ENCODE peak calls at places on chromosomes 7 and 10, in six cellular contexts. E is osteoblast, K is thoracic aorta, F is heart right ventricle, L is tibial nerve, Z is AG04450. X is an unnamed sample.

GRCh38 chr7:136303162-136303561 is 326.0 kb upstream of the MTPN start:
- DNase-seq in L (no peak), E (no peak), K (no peak), Z (no peak), F (no peak), X (no peak)

GRCh38 chr10:118692911-118693310 is 61.9 kb downstream of the CACUL1 start:
- DNase-seq in Z (peak), K (no peak), E (peak), F (no peak), L (no peak), X (no peak)

GRCh38 chr10:124624456-124624855 is 119.7 kb downstream of the FAM53B start:
- DNase-seq in K (no peak), L (no peak), E (no peak), Z (no peak), F (peak), X (no peak)

GRCh38 chr10:123800299-123800698 is 91.3 kb downstream of the CPXM2 start:
- DNase-seq in L (no peak), K (peak), E (no peak), F (no peak), Z (no peak), X (no peak)

GRCh38 chr10:59177031-59177861 is 803 bp downstream of the PHYHIPL start:
- DNase-seq in F (no peak), L (no peak), E (peak), K (no peak), Z (peak), X (peak)

GRCh38 chr7:47568569-47568968 is 13.3 kb downstream of the TNS3 start:
- DNase-seq in Z (no peak), E (no peak), F (no peak), K (no peak), L (peak), X (peak)

GRCh38 chr10:105644978-105645377 is 1003.9 kb downstream of the SORCS3 start:
- DNase-seq in L (no peak), Z (no peak), K (no peak), F (no peak), E (no peak), X (no peak)

GRCh38 chr7:107850221-107850620 is 40.8 kb upstream of the DLD start:
- DNase-seq in L (no peak), Z (no peak), E (no peak), F (no peak), K (no peak), X (no peak)

GRCh38 chr10:1434912-1435692 is 302.2 kb downstream of the ADARB2 start:
- DNase-seq in L (no peak), K (no peak), Z (no peak), F (no peak), E (no peak), X (no peak)

GRCh38 chr10:34102237-34102673 is 712.8 kb downstream of the PARD3 start:
- DNase-seq in E (peak), K (peak), L (no peak), Z (no peak), F (peak), X (no peak)

DNA sequence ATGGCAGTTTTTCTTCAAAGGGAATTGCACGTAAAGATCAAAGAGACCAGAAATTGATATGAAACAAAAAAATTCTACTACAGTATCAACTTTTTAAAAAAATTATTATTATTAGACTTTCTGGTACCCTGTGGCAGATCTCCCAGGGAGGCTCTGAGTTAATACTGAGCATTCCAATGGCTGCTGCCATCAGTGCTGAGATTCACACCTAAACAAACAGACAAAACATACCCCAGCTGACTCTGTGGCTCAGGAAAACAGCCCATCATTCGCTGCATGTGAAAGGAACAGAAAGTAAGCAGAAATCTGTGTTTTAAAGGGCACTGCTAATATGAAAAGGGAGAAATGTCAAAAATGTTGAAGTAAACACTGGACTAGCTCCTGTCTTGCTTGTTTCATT is 118.4 kb downstream of the GRM3 start:
- DNase-seq in K (no peak), Z (no peak), L (no peak), F (no peak), E (no peak), X (no peak)
- H3K27ac ChIP-seq in K (no peak), Z (no peak), L (no peak), F (no peak), E (no peak), X (no peak)

GRCh38 chr7:78448915-78449314 is 650.3 kb downstream of the PHTF2 start:
- DNase-seq in E (no peak), Z (no peak), F (no peak), L (no peak), K (no peak), X (no peak)
- H3K27ac ChIP-seq in E (no peak), Z (no peak), F (no peak), L (no peak), K (no peak), X (no peak)

GRCh38 chr7:137325927-137326326 is 17.6 kb downstream of the PTN start:
- DNase-seq in L (no peak), E (peak), Z (no peak), K (no peak), F (no peak), X (no peak)

GRCh38 chr7:137329411-137329810 is 14.1 kb downstream of the PTN start:
- DNase-seq in E (no peak), Z (no peak), L (no peak), K (no peak), F (no peak), X (no peak)

GRCh38 chr7:137335814-137336213 is 7.7 kb downstream of the PTN start:
- DNase-seq in L (no peak), E (no peak), K (no peak), F (no peak), Z (no peak), X (no peak)

GRCh38 chr7:137328389-137329120 is 15.0 kb downstream of the PTN start:
- DNase-seq in Z (peak), L (no peak), E (no peak), K (no peak), F (no peak), X (no peak)

DNA sequence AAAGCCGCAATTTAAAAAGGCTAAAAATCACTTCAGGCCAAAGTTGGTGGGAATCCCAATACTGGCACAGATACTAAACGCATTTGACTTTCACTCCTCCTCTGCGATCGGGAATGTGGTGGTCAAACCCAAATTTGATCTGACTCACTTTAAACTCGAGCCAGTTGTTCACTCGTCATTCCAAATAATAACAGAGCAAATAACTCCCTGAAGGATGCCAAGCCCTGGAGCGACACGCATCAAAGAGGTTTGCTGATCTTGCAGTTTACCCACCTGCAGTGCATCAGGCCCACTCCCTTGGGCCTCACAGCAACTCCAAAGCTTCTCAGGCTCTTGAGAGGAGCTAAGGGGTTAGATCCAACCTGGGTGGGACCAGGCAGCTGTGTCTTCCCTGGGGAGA is 12.2 kb downstream of the PTN start:
- DNase-seq in L (no peak), Z (no peak), K (no peak), F (no peak), E (peak), X (no peak)
- H3K27ac ChIP-seq in L (no peak), Z (no peak), K (no peak), F (no peak), E (no peak), X (peak)

GRCh38 chr10:14661818-14662217 is 112.9 kb downstream of the FAM107B start:
- DNase-seq in L (no peak), K (no peak), Z (no peak), E (no peak), F (no peak), X (no peak)

GRCh38 chr10:14656052-14656451 is 118.6 kb downstream of the FAM107B start:
- DNase-seq in Z (no peak), E (no peak), K (no peak), L (no peak), F (no peak), X (no peak)

GRCh38 chr10:14660872-14661271 is 113.8 kb downstream of the FAM107B start:
- DNase-seq in L (no peak), F (no peak), K (no peak), E (no peak), Z (no peak), X (no peak)

GRCh38 chr10:14659626-14660196 is 115.0 kb downstream of the FAM107B start:
- DNase-seq in F (no peak), Z (no peak), E (no peak), L (no peak), K (no peak), X (peak)

GRCh38 chr10:14658331-14659122 is 116.2 kb downstream of the FAM107B start:
- DNase-seq in E (peak), Z (peak), L (no peak), K (no peak), F (no peak), X (no peak)
- H3K27ac ChIP-seq in E (peak), Z (no peak), L (no peak), K (no peak), F (no peak), X (no peak)

GRCh38 chr7:66206116-66206908 is 1.2 kb downstream of the TPST1 start:
- DNase-seq in Z (no peak), L (no peak), K (no peak), F (no peak), E (peak), X (no peak)
- H3K27ac ChIP-seq in Z (no peak), L (peak), K (peak), F (no peak), E (peak), X (peak)